ENCODE peak calls at places on chromosome 11, in six cellular contexts. One of them, this sample, is unnamed.

GRCh38 chr11:61754534-61755482 is 2.4 kb downstream of the MYRF start:
- DNase-seq in HFF-Myc: no peak
- DNase-seq in endothelial cell: no peak
- DNase-seq in B cell: no peak
- DNase-seq in AG09309: no peak
- DNase-seq in mucosa of descending colon: no peak
- DNase-seq in this sample: no peak

GRCh38 chr11:134572741-134573675 is 161.0 kb upstream of the B3GAT1 start:
- DNase-seq in endothelial cell: no peak
- DNase-seq in AG09309: no peak
- DNase-seq in HFF-Myc: no peak
- DNase-seq in mucosa of descending colon: no peak
- DNase-seq in B cell: no peak
- DNase-seq in this sample: no peak

GRCh38 chr11:113045146-113045545 is 83.9 kb downstream of the NCAM1 start:
- DNase-seq in AG09309: no peak
- DNase-seq in endothelial cell: no peak
- DNase-seq in B cell: no peak
- DNase-seq in HFF-Myc: no peak
- DNase-seq in mucosa of descending colon: no peak
- DNase-seq in this sample: no peak

GRCh38 chr11:48022445-48022844 is 42.1 kb downstream of the PTPRJ start:
- DNase-seq in AG09309: no peak
- DNase-seq in B cell: no peak
- DNase-seq in endothelial cell: no peak
- DNase-seq in mucosa of descending colon: no peak
- DNase-seq in HFF-Myc: no peak
- DNase-seq in this sample: no peak

GRCh38 chr11:776459-777287 is 614 bp downstream of the GATD1 start:
- DNase-seq in endothelial cell: peak; percentile 62
- DNase-seq in AG09309: no peak
- DNase-seq in HFF-Myc: no peak
- DNase-seq in mucosa of descending colon: peak; percentile 69
- DNase-seq in B cell: no peak
- DNase-seq in this sample: peak; percentile 90

GRCh38 chr11:44943118-44943517 is 7.6 kb downstream of the TP53I11 start:
- DNase-seq in endothelial cell: no peak
- DNase-seq in mucosa of descending colon: peak; percentile 71
- DNase-seq in HFF-Myc: no peak
- DNase-seq in B cell: peak; percentile 84
- DNase-seq in AG09309: no peak
- DNase-seq in this sample: no peak

GRCh38 chr11:73001615-73002014 is 140.5 kb downstream of the FCHSD2 start:
- DNase-seq in B cell: no peak
- DNase-seq in HFF-Myc: no peak
- DNase-seq in endothelial cell: no peak
- DNase-seq in mucosa of descending colon: no peak
- DNase-seq in AG09309: no peak
- DNase-seq in this sample: no peak

GRCh38 chr11:129224538-129224937 is 32.4 kb upstream of the ARHGAP32 start:
- DNase-seq in AG09309: no peak
- DNase-seq in endothelial cell: no peak
- DNase-seq in mucosa of descending colon: no peak
- DNase-seq in HFF-Myc: no peak
- DNase-seq in B cell: no peak
- DNase-seq in this sample: no peak

GRCh38 chr11:131618203-131618602 is 247.8 kb downstream of the NTM start:
- DNase-seq in endothelial cell: no peak
- DNase-seq in AG09309: peak; percentile 65
- DNase-seq in HFF-Myc: no peak
- DNase-seq in mucosa of descending colon: no peak
- DNase-seq in B cell: no peak
- DNase-seq in this sample: no peak

GRCh38 chr11:77687088-77687487 is 49.5 kb upstream of the CLNS1A start:
- DNase-seq in B cell: no peak
- DNase-seq in mucosa of descending colon: no peak
- DNase-seq in AG09309: no peak
- DNase-seq in endothelial cell: no peak
- DNase-seq in HFF-Myc: no peak
- DNase-seq in this sample: no peak

GRCh38 chr11:28756977-28757376 is 648.8 kb downstream of the METTL15 start:
- DNase-seq in endothelial cell: no peak
- DNase-seq in HFF-Myc: no peak
- DNase-seq in mucosa of descending colon: no peak
- DNase-seq in AG09309: peak; percentile 78
- DNase-seq in B cell: no peak
- DNase-seq in this sample: no peak

GRCh38 chr11:103652013-103652412 is 384.4 kb upstream of the DDI1 start:
- DNase-seq in AG09309: no peak
- DNase-seq in HFF-Myc: no peak
- DNase-seq in mucosa of descending colon: no peak
- DNase-seq in endothelial cell: no peak
- DNase-seq in B cell: no peak
- DNase-seq in this sample: no peak

GRCh38 chr11:11391796-11392195 is 38.7 kb upstream of the CSNK2A3 start:
- DNase-seq in B cell: no peak
- DNase-seq in HFF-Myc: peak; percentile 54
- DNase-seq in mucosa of descending colon: no peak
- DNase-seq in endothelial cell: no peak
- DNase-seq in AG09309: peak; percentile 62
- DNase-seq in this sample: no peak

GRCh38 chr11:38019072-38019775 is 1421.2 kb upstream of the RAG2 start:
- DNase-seq in mucosa of descending colon: no peak
- DNase-seq in AG09309: no peak
- DNase-seq in endothelial cell: peak; percentile 7
- DNase-seq in HFF-Myc: no peak
- DNase-seq in B cell: no peak
- DNase-seq in this sample: no peak

GRCh38 chr11:64935634-64936081 is at the start of gene GPHA2:
- DNase-seq in B cell: no peak
- DNase-seq in endothelial cell: peak; percentile 20
- DNase-seq in mucosa of descending colon: no peak
- DNase-seq in AG09309: no peak
- DNase-seq in HFF-Myc: peak; percentile 16
- DNase-seq in this sample: no peak

GRCh38 chr11:130001491-130002351 is 914 bp downstream of the PRDM10 start:
- DNase-seq in AG09309: no peak
- DNase-seq in B cell: peak; percentile 87
- DNase-seq in endothelial cell: no peak
- DNase-seq in HFF-Myc: no peak
- DNase-seq in mucosa of descending colon: no peak
- DNase-seq in this sample: peak; percentile 81

GRCh38 chr11:131109256-131109655 is 193.0 kb upstream of the SNX19 start:
- DNase-seq in endothelial cell: no peak
- DNase-seq in B cell: no peak
- DNase-seq in mucosa of descending colon: no peak
- DNase-seq in AG09309: peak; percentile 3
- DNase-seq in HFF-Myc: no peak
- DNase-seq in this sample: no peak

GRCh38 chr11:130150790-130151189 is 8.8 kb upstream of the ST14 start:
- DNase-seq in mucosa of descending colon: no peak
- DNase-seq in endothelial cell: no peak
- DNase-seq in B cell: no peak
- DNase-seq in HFF-Myc: no peak
- DNase-seq in AG09309: no peak
- DNase-seq in this sample: no peak

GRCh38 chr11:118002541-118003019 is 16.4 kb downstream of the IL10RA start:
- DNase-seq in mucosa of descending colon: no peak
- DNase-seq in endothelial cell: no peak
- DNase-seq in AG09309: no peak
- DNase-seq in HFF-Myc: no peak
- DNase-seq in B cell: no peak
- DNase-seq in this sample: no peak

GRCh38 chr11:20156876-20157613 is 3.2 kb downstream of the DBX1 start:
- DNase-seq in endothelial cell: no peak
- DNase-seq in mucosa of descending colon: peak; percentile 50
- DNase-seq in B cell: peak; percentile 55
- DNase-seq in AG09309: no peak
- DNase-seq in HFF-Myc: no peak
- DNase-seq in this sample: peak; percentile 27

GRCh38 chr11:44729718-44730117 is 3.0 kb downstream of the TSPAN18 start:
- DNase-seq in mucosa of descending colon: no peak
- DNase-seq in B cell: no peak
- DNase-seq in endothelial cell: no peak
- DNase-seq in HFF-Myc: no peak
- DNase-seq in AG09309: no peak
- DNase-seq in this sample: no peak

GRCh38 chr11:706957-707816 is 1.2 kb downstream of the EPS8L2 start:
- DNase-seq in HFF-Myc: no peak
- DNase-seq in AG09309: no peak
- DNase-seq in mucosa of descending colon: peak; percentile 71
- DNase-seq in endothelial cell: no peak
- DNase-seq in B cell: no peak
- DNase-seq in this sample: peak; percentile 47

GRCh38 chr11:77074205-77074604 is 7.4 kb downstream of the CAPN5 start:
- DNase-seq in mucosa of descending colon: peak; percentile 82
- DNase-seq in HFF-Myc: no peak
- DNase-seq in AG09309: no peak
- DNase-seq in endothelial cell: no peak
- DNase-seq in B cell: peak; percentile 13
- DNase-seq in this sample: no peak

GRCh38 chr11:76640540-76640939 is 30.0 kb downstream of the LRRC32 start:
- DNase-seq in endothelial cell: peak; percentile 0
- DNase-seq in HFF-Myc: no peak
- DNase-seq in AG09309: no peak
- DNase-seq in B cell: no peak
- DNase-seq in mucosa of descending colon: no peak
- DNase-seq in this sample: no peak

GRCh38 chr11:32072872-32073661 is 17.8 kb upstream of the RCN1 start:
- DNase-seq in HFF-Myc: no peak
- DNase-seq in mucosa of descending colon: no peak
- DNase-seq in endothelial cell: no peak
- DNase-seq in AG09309: no peak
- DNase-seq in B cell: no peak
- DNase-seq in this sample: no peak

GRCh38 chr11:83294208-83294607 is 8.0 kb upstream of the CCDC90B start:
- DNase-seq in HFF-Myc: no peak
- DNase-seq in AG09309: no peak
- DNase-seq in mucosa of descending colon: no peak
- DNase-seq in B cell: no peak
- DNase-seq in endothelial cell: no peak
- DNase-seq in this sample: no peak

GRCh38 chr11:83292709-83293435 is 6.7 kb upstream of the CCDC90B start:
- DNase-seq in mucosa of descending colon: no peak
- DNase-seq in endothelial cell: peak; percentile 53
- DNase-seq in B cell: peak; percentile 30
- DNase-seq in AG09309: peak; percentile 40
- DNase-seq in HFF-Myc: peak; percentile 50
- DNase-seq in this sample: peak; percentile 40

GRCh38 chr11:83287631-83288030 is 1.5 kb upstream of the CCDC90B start:
- DNase-seq in endothelial cell: no peak
- DNase-seq in mucosa of descending colon: no peak
- DNase-seq in AG09309: no peak
- DNase-seq in B cell: no peak
- DNase-seq in HFF-Myc: no peak
- DNase-seq in this sample: no peak

DNA sequence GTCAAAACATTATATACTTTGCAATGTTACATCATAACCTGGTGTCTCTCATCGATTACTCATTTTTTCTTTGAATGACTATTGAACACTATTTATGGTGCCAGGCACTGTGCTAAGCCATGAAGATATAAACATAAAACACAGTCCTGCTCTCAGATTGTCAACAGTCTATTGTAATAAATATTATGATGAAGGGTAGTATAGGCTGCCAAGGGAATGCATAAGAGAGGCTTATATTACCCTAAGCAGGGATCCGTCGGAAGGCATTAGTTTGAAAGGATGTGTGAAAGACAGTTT is 7.2 kb upstream of the CCDC90B start:
- DNase-seq in AG09309: no peak
- DNase-seq in B cell: no peak
- DNase-seq in endothelial cell: no peak
- DNase-seq in mucosa of descending colon: no peak
- DNase-seq in HFF-Myc: no peak
- DNase-seq in this sample: no peak
- TF ChIP-seq CTCF in AG09309: no peak
- TF ChIP-seq CTCF in B cell: no peak
- TF ChIP-seq CTCF in endothelial cell: no peak
- TF ChIP-seq CTCF in mucosa of descending colon: no peak
- TF ChIP-seq CTCF in HFF-Myc: no peak
- TF ChIP-seq CTCF in this sample: no peak

GRCh38 chr11:6258141-6258540 is 1.5 kb upstream of the CCKBR start:
- DNase-seq in HFF-Myc: no peak
- DNase-seq in AG09309: no peak
- DNase-seq in B cell: no peak
- DNase-seq in mucosa of descending colon: no peak
- DNase-seq in endothelial cell: no peak
- DNase-seq in this sample: no peak

GRCh38 chr11:6259638-6260019 is at the start of gene CCKBR:
- DNase-seq in B cell: peak; percentile 61
- DNase-seq in AG09309: no peak
- DNase-seq in HFF-Myc: no peak
- DNase-seq in endothelial cell: peak; percentile 20
- DNase-seq in mucosa of descending colon: peak; percentile 48
- DNase-seq in this sample: no peak

GRCh38 chr11:6260207-6260726 is 629 bp downstream of the CCKBR start:
- DNase-seq in B cell: no peak
- DNase-seq in mucosa of descending colon: no peak
- DNase-seq in HFF-Myc: no peak
- DNase-seq in AG09309: no peak
- DNase-seq in endothelial cell: no peak
- DNase-seq in this sample: no peak

GRCh38 chr11:6263664-6264063 is 4.0 kb downstream of the CCKBR start:
- DNase-seq in HFF-Myc: no peak
- DNase-seq in endothelial cell: no peak
- DNase-seq in AG09309: no peak
- DNase-seq in mucosa of descending colon: no peak
- DNase-seq in B cell: no peak
- DNase-seq in this sample: no peak

GRCh38 chr11:6258571-6258998 is 1.1 kb upstream of the CCKBR start:
- DNase-seq in B cell: no peak
- DNase-seq in HFF-Myc: no peak
- DNase-seq in endothelial cell: peak; percentile 16
- DNase-seq in mucosa of descending colon: no peak
- DNase-seq in AG09309: no peak
- DNase-seq in this sample: no peak
- TF ChIP-seq CTCF in B cell: no peak
- TF ChIP-seq CTCF in HFF-Myc: no peak
- TF ChIP-seq CTCF in endothelial cell: no peak
- TF ChIP-seq CTCF in mucosa of descending colon: no peak
- TF ChIP-seq CTCF in AG09309: no peak
- TF ChIP-seq CTCF in this sample: no peak

GRCh38 chr11:68950268-68950667 is 30.5 kb downstream of the MRGPRD start:
- DNase-seq in AG09309: no peak
- DNase-seq in endothelial cell: peak; percentile 31
- DNase-seq in HFF-Myc: peak; percentile 16
- DNase-seq in B cell: peak; percentile 31
- DNase-seq in mucosa of descending colon: no peak
- DNase-seq in this sample: no peak
- TF ChIP-seq CTCF in AG09309: peak; percentile 41
- TF ChIP-seq CTCF in endothelial cell: peak; percentile 50
- TF ChIP-seq CTCF in HFF-Myc: peak; percentile 46
- TF ChIP-seq CTCF in B cell: peak; percentile 18
- TF ChIP-seq CTCF in mucosa of descending colon: no peak
- TF ChIP-seq CTCF in this sample: peak; percentile 16

DNA sequence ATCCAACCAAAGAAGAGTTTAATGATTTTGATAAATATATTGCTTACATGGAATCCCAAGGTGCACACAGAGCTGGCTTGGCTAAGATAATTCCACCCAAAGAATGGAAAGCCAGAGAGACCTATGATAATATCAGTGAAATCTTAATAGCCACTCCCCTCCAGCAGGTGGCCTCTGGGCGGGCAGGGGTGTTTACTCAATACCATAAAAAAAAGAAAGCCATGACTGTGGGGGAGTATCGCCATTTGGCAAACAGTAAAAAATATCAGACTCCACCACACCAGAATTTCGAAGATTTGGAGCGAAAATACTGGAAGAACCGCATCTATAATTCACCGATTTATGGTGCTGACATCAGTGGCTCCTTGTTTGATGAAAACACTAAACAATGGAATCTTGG is 23.9 kb downstream of the KDM4D start:
- DNase-seq in B cell: no peak
- DNase-seq in HFF-Myc: no peak
- DNase-seq in endothelial cell: no peak
- DNase-seq in AG09309: no peak
- DNase-seq in mucosa of descending colon: no peak
- DNase-seq in this sample: no peak
- TF ChIP-seq CTCF in B cell: peak; percentile 16
- TF ChIP-seq CTCF in HFF-Myc: peak; percentile 26
- TF ChIP-seq CTCF in endothelial cell: peak; percentile 12
- TF ChIP-seq CTCF in AG09309: peak; percentile 8
- TF ChIP-seq CTCF in mucosa of descending colon: no peak
- TF ChIP-seq CTCF in this sample: peak; percentile 25

This sample was measured in GM13977.